ENCODE peak calls at places on chromosome 7, in five cellular contexts. Z, M, X, K and B are unnamed samples.

GRCh38 chr7:92621026-92621540 is 30.9 kb upstream of the FAM133B start:
- DNase-seq in X (peak), Z (peak), K (peak), M (peak), B (no peak)

GRCh38 chr7:141227454-141227853 is 153.6 kb downstream of the TMEM178B start:
- DNase-seq in K (no peak), X (no peak), Z (no peak), M (no peak), B (no peak)

GRCh38 chr7:85342781-85343180 is 155.9 kb upstream of the SEMA3D start:
- DNase-seq in M (no peak), X (no peak), K (no peak), Z (no peak), B (no peak)

GRCh38 chr7:30923009-30923773 is 11.5 kb downstream of the AQP1 start:
- DNase-seq in X (no peak), Z (peak), M (peak), K (no peak), B (peak)

GRCh38 chr7:76997381-76998262 is 34.5 kb downstream of the SPDYE17 start:
- DNase-seq in K (no peak), X (no peak), Z (no peak), M (no peak), B (no peak)

GRCh38 chr7:142693911-142694310 is 55.4 kb upstream of the PRSS1 start:
- DNase-seq in M (no peak), X (no peak), Z (no peak), K (no peak), B (no peak)

GRCh38 chr7:55641273-55641691 is 69.0 kb upstream of the VOPP1 start:
- DNase-seq in K (peak), X (peak), Z (peak), M (peak), B (no peak)

GRCh38 chr7:15305002-15305600 is 256.7 kb downstream of the AGMO start:
- DNase-seq in X (no peak), K (peak), Z (peak), M (peak), B (no peak)

GRCh38 chr7:77553123-77553522 is 16.0 kb downstream of the PTPN12 start:
- DNase-seq in M (no peak), X (no peak), K (no peak), Z (no peak), B (no peak)

GRCh38 chr7:100678291-100678984 is 4.9 kb downstream of the GNB2 start:
- DNase-seq in K (no peak), X (no peak), Z (no peak), M (peak), B (no peak)

GRCh38 chr7:131225619-131226101 is 102.0 kb upstream of the MKLN1 start:
- DNase-seq in Z (no peak), X (no peak), K (no peak), M (peak), B (no peak)

GRCh38 chr7:47901542-47901941 is 46.7 kb downstream of the PKD1L1 start:
- DNase-seq in M (no peak), X (no peak), Z (no peak), K (no peak), B (no peak)

GRCh38 chr7:44290250-44290616 is 35.2 kb downstream of the CAMK2B start:
- DNase-seq in K (no peak), X (no peak), M (peak), Z (no peak), B (no peak)

GRCh38 chr7:55127622-55128081 is 108.8 kb downstream of the EGFR start:
- DNase-seq in X (no peak), M (no peak), Z (no peak), K (peak), B (no peak)

GRCh38 chr7:1492221-1492620 is 12.0 kb downstream of the INTS1 start:
- DNase-seq in Z (no peak), K (no peak), X (no peak), M (no peak), B (no peak)

GRCh38 chr7:130990178-130990832 is 256.3 kb upstream of the KLF14 start:
- DNase-seq in M (no peak), K (no peak), X (peak), Z (no peak), B (no peak)

GRCh38 chr7:2652736-2653060 is 20.9 kb downstream of the TTYH3 start:
- DNase-seq in K (no peak), X (no peak), M (no peak), Z (no peak), B (no peak)

GRCh38 chr7:31251441-31251840 is 89.1 kb downstream of the NEUROD6 start:
- DNase-seq in M (no peak), Z (no peak), X (no peak), K (no peak), B (no peak)

GRCh38 chr7:128777156-128778123 is 1.8 kb upstream of the OPN1SW start:
- DNase-seq in X (no peak), Z (no peak), K (no peak), M (no peak), B (no peak)

GRCh38 chr7:112410087-112410486 is 40.2 kb upstream of the IFRD1 start:
- DNase-seq in K (no peak), X (no peak), Z (no peak), M (no peak), B (no peak)

GRCh38 chr7:90474284-90475210 is 5.1 kb downstream of the PTTG1IP2 start:
- DNase-seq in M (no peak), X (no peak), Z (no peak), K (peak), B (no peak)

GRCh38 chr7:66837007-66837406 is 84.0 kb upstream of the TMEM248 start:
- DNase-seq in M (no peak), Z (no peak), X (no peak), K (no peak), B (no peak)

GRCh38 chr7:31077484-31078362 is 25.6 kb downstream of the ADCYAP1R1 start:
- DNase-seq in M (no peak), Z (no peak), K (no peak), X (no peak), B (no peak)

GRCh38 chr7:85030893-85031292 is 156.0 kb downstream of the SEMA3D start:
- DNase-seq in Z (no peak), X (no peak), K (peak), M (no peak), B (no peak)

GRCh38 chr7:133633055-133633454 is 380.2 kb downstream of the EXOC4 start:
- DNase-seq in Z (no peak), M (no peak), K (no peak), X (no peak), B (no peak)

GRCh38 chr7:20236043-20236442 is 18.9 kb upstream of the MACC1 start:
- DNase-seq in M (no peak), K (no peak), X (no peak), Z (no peak), B (no peak)

GRCh38 chr7:131293018-131293417 is 34.7 kb upstream of the MKLN1 start:
- DNase-seq in X (no peak), Z (no peak), K (peak), M (no peak), B (no peak)

GRCh38 chr7:28075674-28076358 is 104.8 kb downstream of the JAZF1 start:
- DNase-seq in Z (no peak), X (no peak), M (no peak), K (no peak), B (no peak)

GRCh38 chr7:102834999-102835398 is 77.8 kb upstream of the LRRC17 start:
- DNase-seq in M (no peak), Z (no peak), X (no peak), K (peak), B (no peak)

GRCh38 chr7:106660862-106661720 is at the start of gene CCDC71L:
- DNase-seq in Z (peak), M (peak), X (peak), K (peak), B (peak)

GRCh38 chr7:55570939-55571338 is 1.4 kb downstream of the VOPP1 start:
- DNase-seq in K (peak), Z (no peak), M (no peak), X (no peak), B (no peak)

GRCh38 chr7:17412883-17413282 is 114.4 kb downstream of the AHR start:
- DNase-seq in Z (no peak), X (no peak), K (no peak), M (no peak), B (no peak)
- TF ChIP-seq CTCF in Z (no peak), X (no peak), K (no peak), M (no peak), B (no peak)

GRCh38 chr7:105444342-105444938 is 55.7 kb upstream of the SRPK2 start:
- DNase-seq in K (no peak), M (no peak), Z (no peak), X (no peak), B (no peak)

GRCh38 chr7:105438254-105438653 is 49.5 kb upstream of the SRPK2 start:
- DNase-seq in X (no peak), M (no peak), Z (no peak), K (no peak), B (no peak)

GRCh38 chr7:105438847-105439173 is 50.1 kb upstream of the SRPK2 start:
- DNase-seq in Z (no peak), M (no peak), X (no peak), K (no peak), B (no peak)

DNA sequence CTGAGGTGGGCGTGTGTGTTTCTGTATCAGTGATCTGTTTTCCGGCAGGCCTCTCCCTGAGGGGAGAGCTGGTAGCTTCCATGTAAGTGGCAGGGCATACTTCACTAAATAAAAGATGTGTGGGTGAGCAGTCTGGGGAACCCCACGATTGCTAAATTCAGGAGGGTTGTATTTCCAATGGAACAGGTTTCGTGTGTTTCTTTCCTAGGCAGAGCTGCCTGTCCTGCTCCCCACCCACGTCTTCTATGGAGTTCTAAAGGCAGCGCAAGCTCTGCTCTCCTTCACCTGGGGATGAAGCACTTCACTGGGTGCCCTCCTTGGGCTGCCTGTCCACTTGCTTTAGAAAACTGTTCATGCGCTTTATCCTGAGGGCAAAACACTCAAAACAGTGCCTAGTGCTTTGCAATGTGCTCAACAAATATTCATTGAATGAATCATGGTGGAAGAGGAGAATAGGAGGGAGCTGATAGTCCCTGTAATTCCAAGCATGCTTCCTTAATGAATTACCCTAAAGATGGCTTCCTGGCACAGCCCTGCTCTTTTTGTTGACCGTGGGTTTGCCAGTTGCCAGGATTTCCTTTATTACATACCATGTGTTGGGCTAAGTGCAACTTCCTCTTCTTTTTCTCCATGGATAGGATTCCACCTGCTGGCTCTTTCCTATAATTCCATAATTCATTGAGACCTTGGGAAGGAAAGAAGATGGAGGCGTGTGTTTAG is 50.6 kb upstream of the SRPK2 start:
- DNase-seq in M (no peak), X (no peak), K (peak), Z (no peak), B (no peak)
- TF ChIP-seq CTCF in M (no peak), X (no peak), K (peak), Z (no peak), B (no peak)

DNA sequence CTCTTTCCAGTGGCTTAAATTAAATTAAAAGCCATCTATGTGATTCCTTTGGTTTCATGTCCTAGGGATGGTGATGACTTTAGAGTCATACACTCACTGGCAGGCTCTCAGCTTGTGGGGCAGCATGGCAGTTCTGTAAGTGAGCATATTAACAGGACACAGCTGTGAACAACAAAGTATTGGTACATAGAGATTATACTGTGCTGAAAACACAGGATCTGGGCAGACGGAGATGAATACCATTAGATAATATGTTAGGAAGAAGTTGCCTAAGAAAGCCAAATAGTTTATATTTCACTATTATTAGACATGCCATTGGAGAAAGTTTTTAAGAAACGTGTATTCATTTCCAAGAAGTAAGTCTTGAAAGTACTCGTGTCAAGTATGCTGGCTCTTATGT is 274.6 kb downstream of the INHBA start:
- DNase-seq in K (no peak), M (no peak), X (no peak), Z (no peak), B (no peak)
- TF ChIP-seq CTCF in K (no peak), M (no peak), X (no peak), Z (no peak), B (no peak)

DNA sequence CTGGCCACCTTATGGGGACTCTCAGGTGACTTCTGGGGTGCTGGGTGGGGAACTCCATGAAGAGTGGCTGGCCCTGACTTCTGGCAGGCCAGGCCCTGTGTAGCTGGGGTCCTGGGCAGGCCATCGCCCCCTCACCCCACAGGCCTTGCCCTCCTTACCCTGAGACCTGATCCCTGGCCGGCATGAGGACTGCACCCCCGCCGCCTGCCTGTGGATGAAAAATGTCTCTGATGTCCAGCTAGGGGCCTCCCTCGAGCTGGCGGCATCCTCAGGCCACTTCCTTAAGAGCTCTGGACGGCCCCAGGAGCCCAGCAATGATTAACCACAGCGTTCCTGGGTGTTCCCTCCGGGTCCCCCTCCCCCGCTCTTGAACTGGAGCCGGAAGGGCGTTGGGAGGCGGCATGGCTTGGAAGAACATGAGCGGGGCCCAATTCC is 31.8 kb upstream of the SHH start:
- DNase-seq in M (no peak), Z (no peak), X (no peak), K (no peak), B (no peak)
- TF ChIP-seq CTCF in M (no peak), Z (no peak), X (no peak), K (no peak), B (no peak)

GRCh38 chr7:93861325-93861949 is 29.1 kb downstream of the TFPI2 start:
- DNase-seq in X (no peak), M (no peak), Z (no peak), K (no peak), B (no peak)
- TF ChIP-seq CTCF in X (no peak), M (no peak), Z (peak), K (peak), B (no peak)

GRCh38 chr7:51186531-51186930 is 130.1 kb downstream of the COBL start:
- DNase-seq in K (no peak), M (peak), X (no peak), Z (no peak), B (no peak)

GRCh38 chr7:51188987-51189386 is 127.6 kb downstream of the COBL start:
- DNase-seq in K (no peak), X (no peak), Z (no peak), M (no peak), B (no peak)

GRCh38 chr7:51189777-51190176 is 126.8 kb downstream of the COBL start:
- DNase-seq in X (no peak), K (no peak), M (no peak), Z (no peak), B (no peak)

GRCh38 chr7:51190950-51191349 is 125.7 kb downstream of the COBL start:
- DNase-seq in M (no peak), X (no peak), K (no peak), Z (no peak), B (no peak)

DNA sequence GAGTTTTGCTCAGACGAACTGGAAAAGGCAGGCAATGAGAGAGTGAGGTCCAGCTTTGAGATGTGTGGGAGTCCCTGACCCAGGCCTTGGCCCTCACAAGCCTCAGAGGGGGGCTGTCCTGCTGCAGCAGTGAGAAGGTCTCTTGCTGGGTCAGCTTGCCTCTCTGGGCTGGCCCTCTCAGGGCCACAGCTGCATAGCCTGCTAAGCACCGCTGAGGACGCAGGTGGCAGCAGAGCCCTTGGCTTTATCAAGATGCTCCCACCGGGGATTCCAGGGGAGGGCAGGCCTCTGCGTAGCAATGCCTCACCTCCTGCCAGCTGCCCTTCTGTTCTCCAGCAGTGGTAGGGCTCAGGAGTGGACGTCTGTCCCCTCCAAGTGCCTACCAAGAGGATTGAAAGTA is 128.7 kb downstream of the COBL start:
- DNase-seq in Z (peak), K (no peak), X (no peak), M (peak), B (no peak)
- TF ChIP-seq CTCF in Z (no peak), K (no peak), X (no peak), M (no peak), B (no peak)

GRCh38 chr7:108659867-108660266 is 90.2 kb downstream of the DNAJB9 start:
- DNase-seq in M (no peak), Z (no peak), K (no peak), X (no peak), B (no peak)

GRCh38 chr7:108662783-108663182 is 93.1 kb downstream of the DNAJB9 start:
- DNase-seq in X (no peak), K (no peak), Z (no peak), M (no peak), B (no peak)

DNA sequence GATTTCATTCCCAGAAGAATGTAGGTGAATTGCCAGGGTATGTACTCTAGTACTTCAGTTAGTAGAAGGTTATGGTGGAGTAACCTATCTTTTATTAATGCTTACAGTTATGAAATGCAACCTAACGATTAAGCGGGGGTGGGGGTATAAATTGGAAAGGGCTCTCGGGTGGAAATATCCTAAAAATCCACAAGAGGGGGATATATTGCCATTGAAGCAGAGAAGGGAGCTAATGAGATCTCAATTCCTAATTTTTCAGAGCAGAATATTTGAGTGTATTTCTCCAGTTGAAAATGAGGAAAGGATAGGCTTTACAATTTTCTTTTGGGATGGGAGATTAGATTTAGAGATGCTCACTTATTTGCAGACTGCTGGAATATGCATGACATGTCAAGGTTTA is 90.8 kb downstream of the DNAJB9 start:
- DNase-seq in X (no peak), Z (no peak), K (no peak), M (no peak), B (no peak)
- TF ChIP-seq CTCF in X (no peak), Z (peak), K (peak), M (no peak), B (no peak)

GRCh38 chr7:78985509-78985908 is 468.0 kb downstream of the MAGI2 start:
- DNase-seq in M (no peak), Z (no peak), K (no peak), X (no peak), B (no peak)
- TF ChIP-seq CTCF in M (no peak), Z (no peak), K (peak), X (no peak), B (no peak)